ENCODE peak calls at places on chromosomes 7 and 10, in seven cellular contexts. W, V, X, M, C, R and S are unnamed samples.

GRCh38 chr7:41977165-41977651 is 259.8 kb downstream of the GLI3 start:
- DNase-seq in W (no peak), V (no peak), X (peak; percentile 12), M (peak; percentile 41), C (no peak), R (no peak), S (no peak)

GRCh38 chr10:86306628-86307278 is 59.8 kb downstream of the GRID1 start:
- DNase-seq in W (no peak), V (no peak), X (no peak), M (no peak), C (no peak), R (peak; percentile 6), S (no peak)

GRCh38 chr10:57992321-57993077 is 275.2 kb downstream of the IPMK start:
- DNase-seq in W (no peak), V (no peak), X (no peak), M (no peak), C (no peak), R (no peak), S (no peak)

GRCh38 chr7:114502454-114503254 is 88.0 kb downstream of the FOXP2 start:
- DNase-seq in W (no peak), V (no peak), X (no peak), M (no peak), C (no peak), R (no peak), S (no peak)

GRCh38 chr7:69109131-69109740 is 489.0 kb upstream of the AUTS2 start:
- DNase-seq in W (no peak), V (no peak), X (no peak), M (no peak), C (no peak), R (no peak), S (no peak)

GRCh38 chr7:16770657-16771329 is 17.2 kb downstream of the TSPAN13 start:
- DNase-seq in W (no peak), V (no peak), X (no peak), M (no peak), C (no peak), R (no peak), S (no peak)

GRCh38 chr10:11064832-11065231 is 47.2 kb downstream of the CELF2 start:
- DNase-seq in W (no peak), V (no peak), X (no peak), M (no peak), C (no peak), R (no peak), S (no peak)

GRCh38 chr10:86301971-86302370 is 64.6 kb downstream of the GRID1 start:
- DNase-seq in W (peak; percentile 28), V (no peak), X (no peak), M (no peak), C (no peak), R (peak; percentile 49), S (no peak)

GRCh38 chr7:88919484-88920131 is 124.1 kb upstream of the TEX47 start:
- DNase-seq in W (no peak), V (no peak), X (no peak), M (no peak), C (no peak), R (no peak), S (no peak)

GRCh38 chr7:106613861-106614560 is 46.9 kb downstream of the CCDC71L start:
- DNase-seq in W (no peak), V (no peak), X (no peak), M (no peak), C (no peak), R (no peak), S (no peak)

GRCh38 chr7:78226059-78226658 is 427.6 kb downstream of the PHTF2 start:
- DNase-seq in W (no peak), V (no peak), X (peak; percentile 22), M (peak; percentile 8), C (no peak), R (no peak), S (no peak)

GRCh38 chr7:4774804-4775280 is 581 bp upstream of the AP5Z1 start:
- DNase-seq in W (no peak), V (no peak), X (peak; percentile 18), M (peak; percentile 36), C (peak; percentile 40), R (peak; percentile 90), S (no peak)

GRCh38 chr7:30403477-30403876 is 75.1 kb downstream of the NOD1 start:
- DNase-seq in W (no peak), V (no peak), X (no peak), M (no peak), C (peak; percentile 74), R (no peak), S (no peak)

GRCh38 chr7:32154797-32155196 is 84.6 kb upstream of the PDE1C start:
- DNase-seq in W (no peak), V (peak; percentile 5), X (no peak), M (no peak), C (peak; percentile 48), R (no peak), S (no peak)

GRCh38 chr10:125146791-125147604 is 13.4 kb downstream of the CTBP2 start:
- DNase-seq in W (no peak), V (no peak), X (no peak), M (no peak), C (peak; percentile 45), R (no peak), S (no peak)

GRCh38 chr10:119776536-119776935 is 50.7 kb downstream of the INPP5F start:
- DNase-seq in W (no peak), V (no peak), X (no peak), M (no peak), C (no peak), R (no peak), S (no peak)

GRCh38 chr10:107994621-107995274 is 830.2 kb upstream of the SORCS1 start:
- DNase-seq in W (no peak), V (no peak), X (no peak), M (no peak), C (no peak), R (no peak), S (no peak)

GRCh38 chr10:68103237-68103866 is 5.9 kb upstream of the MYPN start:
- DNase-seq in W (no peak), V (no peak), X (no peak), M (no peak), C (no peak), R (no peak), S (no peak)

GRCh38 chr10:87092861-87093460 is 1.7 kb downstream of the GLUD1 start:
- DNase-seq in W (no peak), V (no peak), X (no peak), M (no peak), C (no peak), R (no peak), S (no peak)

GRCh38 chr10:130141460-130141859 is 5.3 kb downstream of the GLRX3 start:
- DNase-seq in W (no peak), V (no peak), X (no peak), M (no peak), C (no peak), R (no peak), S (no peak)

GRCh38 chr10:116809528-116810500 is 39.5 kb upstream of the ENO4 start:
- DNase-seq in W (peak; percentile 48), V (no peak), X (peak; percentile 31), M (no peak), C (no peak), R (no peak), S (no peak)

GRCh38 chr10:71584902-71585578 is 134.5 kb downstream of the C10orf105 start:
- DNase-seq in W (no peak), V (no peak), X (no peak), M (no peak), C (no peak), R (no peak), S (no peak)

GRCh38 chr7:148912758-148913541 is 28.9 kb upstream of the EZH2 start:
- DNase-seq in W (no peak), V (no peak), X (peak; percentile 27), M (peak; percentile 20), C (no peak), R (no peak), S (no peak)

GRCh38 chr10:78407009-78407711 is 373.5 kb downstream of the RPS24 start:
- DNase-seq in W (peak; percentile 89), V (peak; percentile 75), X (peak; percentile 90), M (peak; percentile 75), C (peak; percentile 88), R (no peak), S (peak; percentile 43)
- TF ChIP-seq POLR2AphosphoS5 in W (peak; percentile 55), V (no peak), X (no peak), M (no peak), C (no peak), R (peak; percentile 39), S (no peak)

GRCh38 chr7:51369746-51370145 is 53.1 kb upstream of the COBL start:
- DNase-seq in W (no peak), V (no peak), X (no peak), M (no peak), C (no peak), R (no peak), S (no peak)
- TF ChIP-seq POLR2AphosphoS5 in W (no peak), V (no peak), X (no peak), M (no peak), C (no peak), R (no peak), S (no peak)

DNA sequence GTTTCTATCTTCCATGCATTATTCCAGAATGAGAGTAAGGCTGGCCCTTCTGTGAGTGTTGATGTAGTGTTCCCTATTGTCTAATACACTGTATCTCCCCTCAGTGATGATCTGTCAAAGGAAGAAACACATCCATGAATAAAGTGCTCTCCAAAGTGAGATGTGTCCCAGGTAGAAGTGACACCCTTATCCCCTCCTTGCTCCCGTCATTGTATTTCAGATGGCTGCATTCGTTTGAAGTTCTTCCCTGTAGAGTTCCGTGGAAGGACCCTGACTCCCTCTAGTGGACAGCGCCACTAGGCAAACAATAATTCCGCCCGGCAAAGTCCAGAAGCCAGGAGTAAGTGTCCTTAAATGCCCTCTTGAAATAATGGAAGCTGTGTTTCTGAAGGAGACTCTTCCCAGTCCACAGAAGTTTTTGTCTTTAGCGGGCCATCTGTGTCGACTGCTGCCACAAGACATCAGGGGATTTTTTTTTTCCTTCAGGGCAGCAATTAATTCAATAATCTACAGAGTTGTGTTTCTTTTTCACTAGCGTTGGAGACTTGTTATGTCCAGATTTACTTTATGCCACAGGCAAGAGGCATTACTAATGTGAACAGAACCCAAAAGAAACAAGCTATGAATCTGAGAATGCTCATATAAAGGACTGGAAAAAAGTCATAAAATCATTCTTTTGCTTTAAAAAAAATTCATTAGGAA is 64.6 kb downstream of the THNSL1 start:
- DNase-seq in W (peak; percentile 88), V (no peak), X (peak; percentile 79), M (peak; percentile 80), C (peak; percentile 77), R (no peak), S (peak; percentile 37)
- TF ChIP-seq POLR2AphosphoS5 in W (no peak), V (no peak), X (no peak), M (no peak), C (peak; percentile 62), R (no peak), S (no peak)

GRCh38 chr7:20199015-20199737 is 18.0 kb downstream of the MACC1 start:
- DNase-seq in W (no peak), V (no peak), X (peak; percentile 94), M (no peak), C (peak; percentile 38), R (peak; percentile 76), S (no peak)
- TF ChIP-seq POLR2AphosphoS5 in W (no peak), V (peak; percentile 40), X (peak; percentile 60), M (no peak), C (no peak), R (no peak), S (no peak)